ENCODE peak calls at places on chromosomes 1 and 21, in five cellular contexts. Q, D, U, J and K are unnamed samples.

GRCh38 chr1:80427886-80428285 is 1372.8 kb upstream of the ADGRL2 start:
- DNase-seq in J (no peak), D (no peak), U (no peak), Q (no peak), K (no peak)

GRCh38 chr21:45104560-45104959 is 30.2 kb downstream of the ADARB1 start:
- DNase-seq in D (peak), J (no peak), U (no peak), Q (no peak), K (no peak)

GRCh38 chr1:202247837-202248795 is 54.5 kb downstream of the LGR6 start:
- DNase-seq in Q (no peak), J (peak), D (no peak), U (peak), K (no peak)

GRCh38 chr1:224300346-224300745 is 29.6 kb downstream of the NVL start:
- DNase-seq in D (peak), Q (no peak), J (no peak), U (no peak), K (no peak)

GRCh38 chr1:111924786-111925185 is 64.7 kb downstream of the KCND3 start:
- DNase-seq in Q (no peak), J (no peak), U (no peak), D (no peak), K (no peak)

GRCh38 chr21:14875704-14876364 is 189.0 kb downstream of the NRIP1 start:
- DNase-seq in Q (no peak), U (no peak), J (no peak), D (no peak), K (no peak)

GRCh38 chr1:114219247-114219872 is 65.7 kb upstream of the SYT6 start:
- DNase-seq in Q (peak), D (no peak), J (peak), U (no peak), K (no peak)

GRCh38 chr1:67749844-67750689 is 65.1 kb downstream of the GADD45A start:
- DNase-seq in Q (peak), U (no peak), D (no peak), J (peak), K (peak)

GRCh38 chr21:25005388-25005787 is 601.9 kb downstream of the MRPL39 start:
- DNase-seq in U (no peak), D (no peak), Q (no peak), J (no peak), K (no peak)

DNA sequence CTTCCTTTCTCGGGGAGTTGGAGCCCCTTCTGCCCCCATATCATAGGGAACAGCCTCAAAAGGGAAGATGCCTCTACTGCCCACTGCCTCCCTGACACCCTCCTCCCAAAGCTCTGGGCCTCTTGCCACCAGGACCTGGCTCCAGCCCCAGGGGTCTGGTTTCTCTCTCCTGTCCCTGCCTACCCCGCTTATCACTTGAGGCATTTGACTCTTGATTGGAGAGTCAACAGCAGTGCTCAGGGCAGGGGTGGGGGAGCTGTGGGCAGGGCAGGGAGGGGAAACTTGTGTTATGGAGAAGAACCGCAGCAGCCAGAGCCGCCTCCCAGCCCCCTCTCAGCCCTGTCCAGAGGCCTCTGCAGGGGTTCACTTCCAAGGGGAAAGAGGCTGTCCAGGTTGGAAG is 573 bp downstream of the TRIM63 start:
- DNase-seq in Q (peak), D (peak), J (no peak), U (no peak), K (no peak)
- H3K27ac ChIP-seq in Q (peak), D (no peak), J (no peak), U (no peak), K (no peak)

GRCh38 chr1:87104140-87104539 is 189.7 kb downstream of the HS2ST1 start:
- DNase-seq in J (no peak), Q (no peak), U (no peak), D (no peak), K (no peak)
- H3K4me2 ChIP-seq in J (no peak), Q (no peak), U (no peak), D (no peak), K (no peak)

DNA sequence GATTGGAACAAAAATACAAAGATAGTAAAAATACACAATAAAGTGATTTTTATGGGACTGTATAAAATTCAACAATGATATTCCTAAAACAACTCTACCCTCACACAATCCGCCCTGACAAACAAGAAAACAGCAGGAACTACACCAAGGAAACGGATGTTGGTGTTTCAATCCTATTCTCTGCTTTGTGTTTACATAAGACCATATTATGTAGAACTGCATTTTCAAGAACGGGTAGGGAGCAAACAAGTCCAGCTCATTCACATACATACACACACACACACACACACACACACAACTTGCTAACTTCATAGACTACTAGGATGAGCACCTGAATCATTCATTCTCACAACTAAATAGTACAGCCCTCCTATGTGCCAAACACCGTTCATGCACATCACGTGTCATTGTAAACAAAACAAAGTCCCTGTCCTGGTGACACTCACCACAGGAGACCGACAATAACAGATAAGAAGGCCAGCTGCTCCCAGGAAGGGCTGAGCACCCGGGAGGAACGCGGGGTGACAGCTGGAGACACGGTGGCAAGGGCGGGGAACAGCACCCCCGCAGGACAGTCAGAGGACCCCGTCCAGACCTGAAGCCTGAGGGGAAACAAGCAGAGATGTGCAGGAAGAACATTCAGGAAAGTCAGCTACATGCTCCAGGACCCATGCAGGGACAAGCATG is 43.0 kb downstream of the NPHP4 start:
- DNase-seq in U (no peak), Q (peak), J (peak), D (peak), K (no peak)
- TF ChIP-seq EZH2phosphoT487 in U (no peak), Q (no peak), J (no peak), D (no peak), K (no peak)

GRCh38 chr1:214553142-214553710 is 1.8 kb upstream of the PTPN14 start:
- DNase-seq in J (no peak), U (no peak), D (no peak), Q (no peak), K (no peak)
- H3K27ac ChIP-seq in J (peak), U (no peak), D (peak), Q (peak), K (no peak)

DNA sequence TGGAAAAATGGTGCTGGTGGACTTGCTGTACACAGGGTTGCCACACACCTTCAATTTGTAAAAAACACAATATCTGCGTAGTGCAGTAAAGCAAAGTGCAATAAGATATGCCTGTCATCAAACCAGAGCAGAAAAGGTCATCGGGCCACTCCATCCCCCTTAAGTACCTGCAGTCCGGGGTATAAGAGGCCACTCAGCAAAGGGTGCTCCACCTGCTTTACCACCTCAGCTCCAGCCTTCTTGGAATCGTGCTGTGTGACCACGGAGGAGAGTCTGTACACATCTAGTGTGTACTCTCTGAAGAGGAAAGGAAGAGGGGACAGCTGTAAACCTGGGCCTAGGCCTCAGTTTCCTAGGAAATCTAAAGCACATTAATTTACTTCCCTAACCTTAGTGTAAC is 10.8 kb downstream of the YARS1 start:
- DNase-seq in U (no peak), J (no peak), Q (no peak), D (no peak), K (no peak)
- H3K4me2 ChIP-seq in U (no peak), J (no peak), Q (no peak), D (no peak), K (no peak)

DNA sequence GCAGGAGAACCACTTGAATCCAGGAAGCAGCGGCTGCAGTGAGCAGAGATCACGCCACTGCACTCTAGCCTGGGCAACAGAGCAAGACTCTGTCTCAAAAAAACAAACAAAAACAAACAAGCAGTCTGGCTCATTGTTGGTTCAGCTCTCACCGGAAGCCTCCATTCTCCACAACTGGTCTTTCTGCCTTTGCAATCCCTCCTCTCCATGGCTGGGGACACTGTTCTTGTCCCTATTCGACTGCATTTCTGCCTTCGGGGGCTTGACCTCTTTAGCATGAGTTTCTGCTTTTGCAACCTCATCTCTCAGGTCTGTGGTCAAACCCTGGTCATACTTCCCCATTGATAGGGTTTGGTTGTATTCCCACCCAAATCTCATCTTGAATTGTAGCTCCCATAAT is 216.3 kb upstream of the NR5A2 start:
- DNase-seq in J (no peak), U (no peak), D (no peak), Q (no peak), K (no peak)
- TF ChIP-seq EZH2phosphoT487 in J (no peak), U (no peak), D (no peak), Q (no peak), K (no peak)

GRCh38 chr1:208204779-208205178 is 39.4 kb downstream of the PLXNA2 start:
- DNase-seq in U (peak), D (no peak), J (no peak), Q (no peak), K (no peak)
- H3K27ac ChIP-seq in U (no peak), D (peak), J (no peak), Q (peak), K (no peak)

DNA sequence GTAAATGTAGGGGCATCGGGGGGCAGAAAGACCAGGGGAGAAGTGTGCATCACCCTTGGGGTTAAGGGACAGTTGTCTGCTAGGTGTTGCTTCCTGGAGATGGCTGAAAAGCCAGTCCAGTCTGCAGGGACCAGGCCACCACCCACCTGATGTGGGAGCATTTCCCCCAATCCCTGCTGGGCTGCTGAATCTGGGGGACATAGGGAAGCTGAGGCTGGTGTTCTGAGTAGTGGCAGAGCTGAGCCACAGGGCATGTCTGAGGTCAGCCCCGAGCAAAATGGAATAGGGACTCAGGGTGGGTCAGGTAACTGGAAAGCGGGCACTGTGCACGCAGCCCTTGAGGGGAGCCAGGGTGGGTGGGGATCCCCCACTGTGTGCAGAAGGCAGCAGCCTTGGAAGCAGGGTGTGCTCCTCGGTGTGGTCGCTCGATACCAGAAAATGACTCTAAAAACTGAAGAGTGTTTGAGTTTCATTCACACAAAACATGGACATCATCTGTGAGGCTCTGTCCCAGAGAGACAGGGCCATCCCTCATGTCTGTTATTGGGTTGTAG is 2.4 kb upstream of the CCNL2 start:
- DNase-seq in D (no peak), U (no peak), Q (no peak), J (no peak), K (no peak)
- H3K4me2 ChIP-seq in D (no peak), U (peak), Q (peak), J (no peak), K (no peak)

GRCh38 chr1:99475991-99476532 is 169.9 kb upstream of the PALMD start:
- DNase-seq in Q (no peak), D (no peak), J (no peak), U (no peak), K (no peak)

GRCh38 chr1:99482286-99482685 is 163.6 kb upstream of the PALMD start:
- DNase-seq in U (no peak), D (no peak), J (no peak), Q (no peak), K (no peak)

GRCh38 chr1:99482750-99483149 is 163.2 kb upstream of the PALMD start:
- DNase-seq in U (no peak), J (no peak), Q (no peak), D (no peak), K (no peak)

DNA sequence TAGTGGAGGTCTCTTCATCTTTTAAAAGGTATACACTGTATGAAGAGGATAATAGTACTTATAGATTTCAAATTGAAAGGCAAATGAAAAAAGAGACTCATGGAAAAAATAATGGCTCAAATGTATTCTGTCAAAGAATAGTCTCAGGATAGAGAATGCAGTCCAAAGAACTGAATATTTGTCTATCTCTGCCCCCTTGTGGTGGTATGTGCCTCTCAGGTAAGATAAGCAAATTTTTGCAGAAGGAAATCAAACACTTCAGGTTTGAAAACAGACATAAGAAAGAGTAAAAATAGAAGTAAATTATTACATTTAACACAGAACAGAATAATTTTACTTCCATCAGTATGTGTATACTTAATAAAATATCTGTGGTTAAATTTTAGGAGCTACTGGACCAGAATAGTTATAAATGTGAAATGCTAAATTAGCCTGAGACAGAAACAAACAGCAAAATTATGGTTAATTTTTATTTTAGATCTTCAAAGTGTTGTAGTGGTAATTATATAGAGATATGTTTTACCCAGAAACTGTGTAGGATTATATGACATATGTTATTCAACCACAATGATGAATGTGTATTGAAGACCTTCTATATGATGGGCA is 164.4 kb upstream of the PALMD start:
- DNase-seq in J (peak), U (peak), Q (peak), D (peak), K (peak)
- TF ChIP-seq EZH2phosphoT487 in J (no peak), U (no peak), Q (no peak), D (no peak), K (no peak)